ENCODE peak calls at places on chromosomes 5 and 9, in four cellular contexts. H, B, J and M are unnamed samples.

GRCh38 chr5:149422429-149423286 is 43.6 kb upstream of the IL17B start:
- DNase-seq in H (no peak), B (no peak), J (peak), M (peak)

GRCh38 chr9:75964431-75964830 is 74.0 kb downstream of the PCSK5 start:
- DNase-seq in H (no peak), B (peak), J (no peak), M (no peak)

GRCh38 chr5:1412163-1412562 is 33.1 kb downstream of the SLC6A3 start:
- DNase-seq in H (no peak), B (no peak), J (no peak), M (no peak)

GRCh38 chr5:122150128-122150685 is 20.9 kb downstream of the ZNF474 start:
- DNase-seq in H (no peak), B (no peak), J (no peak), M (no peak)

GRCh38 chr9:75488082-75488713 is 399.9 kb downstream of the OSTF1 start:
- DNase-seq in H (no peak), B (no peak), J (no peak), M (no peak)

GRCh38 chr9:7053903-7054302 is 296.1 kb downstream of the KDM4C start:
- DNase-seq in H (no peak), B (no peak), J (no peak), M (no peak)

GRCh38 chr9:36572515-36573418 is at the start of gene MELK:
- DNase-seq in H (peak), B (peak), J (no peak), M (peak)

GRCh38 chr9:14320272-14321245 is 6.6 kb upstream of the NFIB start:
- DNase-seq in H (peak), B (peak), J (peak), M (peak)

GRCh38 chr9:134454386-134454978 is 128.2 kb downstream of the RXRA start:
- DNase-seq in H (no peak), B (no peak), J (no peak), M (no peak)

GRCh38 chr5:98111686-98112085 is 661.8 kb upstream of the RGMB start:
- DNase-seq in H (no peak), B (no peak), J (no peak), M (no peak)

GRCh38 chr5:35857004-35857345 is 284 bp downstream of the IL7R start:
- DNase-seq in H (no peak), B (no peak), J (no peak), M (no peak)

GRCh38 chr5:115949096-115949495 is 13.2 kb upstream of the LVRN start:
- DNase-seq in H (no peak), B (peak), J (no peak), M (no peak)

GRCh38 chr9:127612993-127613954 is 1.2 kb downstream of the STXBP1 start:
- DNase-seq in H (peak), B (peak), J (no peak), M (peak)

GRCh38 chr9:137878146-137878941 is 762 bp downstream of the CACNA1B start:
- DNase-seq in H (peak), B (no peak), J (no peak), M (peak)